ENCODE peak calls at places on chromosomes 11 and 22, in eight cellular contexts. C is ovary; K is CD4-positive, alpha-beta memory T cell; T is PC-3; V is skeletal muscle cell; Q is iPS DF 6.9; H is CD4-positive, CD25-positive, alpha-beta regulatory T cell; M is HFF-Myc. A is an unnamed sample.

GRCh38 chr11:113113801-113114451 is 152.7 kb downstream of the NCAM1 start:
- DNase-seq in C (no peak), K (no peak), T (no peak), V (no peak), Q (no peak), H (no peak), M (no peak), A (no peak)

GRCh38 chr22:46072030-46072881 is 78.1 kb upstream of the PPARA start:
- DNase-seq in C (no peak), K (no peak), T (peak; percentile 33), V (no peak), Q (no peak), H (peak; percentile 6), M (no peak), A (no peak)

GRCh38 chr22:35539910-35540599 is 576 bp upstream of the RASD2 start:
- DNase-seq in C (peak; percentile 83), K (peak; percentile 49), T (peak; percentile 45), V (no peak), Q (no peak), H (peak; percentile 56), M (no peak), A (peak; percentile 41)

GRCh38 chr11:76918941-76919386 is 58.2 kb downstream of the ACER3 start:
- DNase-seq in C (no peak), K (no peak), T (peak; percentile 82), V (peak; percentile 20), Q (no peak), H (peak; percentile 17), M (peak; percentile 37), A (no peak)

GRCh38 chr11:4511267-4511666 is 28.8 kb downstream of the OR52K1 start:
- DNase-seq in C (peak; percentile 27), K (no peak), T (no peak), V (no peak), Q (no peak), H (no peak), M (no peak), A (no peak)

GRCh38 chr11:98423933-98424332 is 596.8 kb upstream of the CNTN5 start:
- DNase-seq in C (no peak), K (no peak), T (no peak), V (no peak), Q (no peak), H (no peak), M (no peak), A (no peak)

GRCh38 chr22:24592846-24593809 is at the start of gene LRRC75B:
- DNase-seq in C (peak; percentile 95), K (no peak), T (peak; percentile 64), V (peak; percentile 60), Q (peak; percentile 58), H (no peak), M (peak; percentile 24), A (no peak)

GRCh38 chr11:86577663-86578636 is 94.5 kb downstream of the ME3 start:
- DNase-seq in C (peak; percentile 60), K (no peak), T (peak; percentile 88), V (peak; percentile 85), Q (no peak), H (no peak), M (peak; percentile 62), A (no peak)

GRCh38 chr11:77126861-77127673 is 979 bp upstream of the MYO7A start:
- DNase-seq in C (peak; percentile 84), K (no peak), T (peak; percentile 50), V (no peak), Q (peak; percentile 35), H (peak; percentile 55), M (no peak), A (peak; percentile 34)

GRCh38 chr11:63518548-63518947 is 12.7 kb downstream of the LGALS12 start:
- DNase-seq in C (no peak), K (no peak), T (peak; percentile 57), V (no peak), Q (no peak), H (peak; percentile 36), M (no peak), A (no peak)

GRCh38 chr11:19458721-19459120 is 218.0 kb upstream of the E2F8 start:
- DNase-seq in C (no peak), K (no peak), T (no peak), V (no peak), Q (no peak), H (no peak), M (no peak), A (no peak)

GRCh38 chr22:32603651-32604540 is 129.3 kb downstream of the FBXO7 start:
- DNase-seq in C (no peak), K (no peak), T (no peak), V (no peak), Q (no peak), H (no peak), M (no peak), A (no peak)

GRCh38 chr11:95508219-95508880 is 277.3 kb upstream of the SESN3 start:
- DNase-seq in C (no peak), K (no peak), T (no peak), V (peak; percentile 61), Q (no peak), H (no peak), M (no peak), A (no peak)

GRCh38 chr11:124481365-124482323 is 36.1 kb upstream of the OR8B8 start:
- DNase-seq in C (no peak), K (no peak), T (peak; percentile 57), V (peak; percentile 33), Q (peak; percentile 5), H (no peak), M (no peak), A (no peak)

GRCh38 chr11:129946256-129946655 is 50.9 kb upstream of the NFRKB start:
- DNase-seq in C (no peak), K (no peak), T (no peak), V (no peak), Q (no peak), H (no peak), M (no peak), A (no peak)

GRCh38 chr11:102666331-102666957 is 39.1 kb downstream of the MMP27 start:
- DNase-seq in C (no peak), K (no peak), T (peak; percentile 79), V (no peak), Q (no peak), H (peak; percentile 29), M (no peak), A (no peak)

GRCh38 chr22:18970948-18971315 is 34.8 kb upstream of the PRODH start:
- DNase-seq in C (no peak), K (no peak), T (no peak), V (no peak), Q (no peak), H (no peak), M (no peak), A (no peak)

GRCh38 chr22:35914665-35915476 is 113.8 kb downstream of the RBFOX2 start:
- DNase-seq in C (no peak), K (no peak), T (peak; percentile 89), V (peak; percentile 74), Q (peak; percentile 82), H (no peak), M (peak; percentile 91), A (no peak)

GRCh38 chr11:131746201-131746600 is 375.8 kb downstream of the NTM start:
- DNase-seq in C (no peak), K (no peak), T (no peak), V (no peak), Q (no peak), H (no peak), M (no peak), A (no peak)

GRCh38 chr22:23522642-23523251 is 57.3 kb downstream of the IGLL1 start:
- DNase-seq in C (peak; percentile 69), K (no peak), T (peak; percentile 5), V (no peak), Q (no peak), H (no peak), M (no peak), A (no peak)

GRCh38 chr22:42947211-42947990 is 67.5 kb downstream of the PACSIN2 start:
- DNase-seq in C (no peak), K (no peak), T (peak; percentile 72), V (no peak), Q (no peak), H (no peak), M (no peak), A (no peak)

GRCh38 chr11:69525516-69526452 is 44.3 kb downstream of the LINC01488 start:
- DNase-seq in C (no peak), K (no peak), T (no peak), V (no peak), Q (no peak), H (no peak), M (no peak), A (no peak)

GRCh38 chr22:49964136-49964492 is 3.5 kb downstream of the PIM3 start:
- DNase-seq in C (peak; percentile 44), K (peak; percentile 51), T (no peak), V (no peak), Q (no peak), H (no peak), M (no peak), A (no peak)

GRCh38 chr11:133724116-133724515 is 121.2 kb downstream of the SPATA19 start:
- DNase-seq in C (no peak), K (no peak), T (no peak), V (no peak), Q (no peak), H (no peak), M (no peak), A (no peak)
- H3K4me3 ChIP-seq in C (no peak overlapping the region), K (no peak overlapping the region), T (no peak overlapping the region), V (no peak overlapping the region), Q (no peak overlapping the region), H (no peak overlapping the region), M (no peak overlapping the region), A (no peak overlapping the region)

GRCh38 chr11:17418437-17418836 is 30.0 kb upstream of the KCNJ11 start:
- DNase-seq in C (no peak), K (no peak), T (no peak), V (no peak), Q (no peak), H (no peak), M (no peak), A (no peak)
- H3K4me3 ChIP-seq in C (no peak overlapping the region), K (no peak overlapping the region), T (no peak overlapping the region), V (no peak overlapping the region), Q (no peak overlapping the region), H (no peak overlapping the region), M (no peak overlapping the region), A (no peak overlapping the region)

DNA sequence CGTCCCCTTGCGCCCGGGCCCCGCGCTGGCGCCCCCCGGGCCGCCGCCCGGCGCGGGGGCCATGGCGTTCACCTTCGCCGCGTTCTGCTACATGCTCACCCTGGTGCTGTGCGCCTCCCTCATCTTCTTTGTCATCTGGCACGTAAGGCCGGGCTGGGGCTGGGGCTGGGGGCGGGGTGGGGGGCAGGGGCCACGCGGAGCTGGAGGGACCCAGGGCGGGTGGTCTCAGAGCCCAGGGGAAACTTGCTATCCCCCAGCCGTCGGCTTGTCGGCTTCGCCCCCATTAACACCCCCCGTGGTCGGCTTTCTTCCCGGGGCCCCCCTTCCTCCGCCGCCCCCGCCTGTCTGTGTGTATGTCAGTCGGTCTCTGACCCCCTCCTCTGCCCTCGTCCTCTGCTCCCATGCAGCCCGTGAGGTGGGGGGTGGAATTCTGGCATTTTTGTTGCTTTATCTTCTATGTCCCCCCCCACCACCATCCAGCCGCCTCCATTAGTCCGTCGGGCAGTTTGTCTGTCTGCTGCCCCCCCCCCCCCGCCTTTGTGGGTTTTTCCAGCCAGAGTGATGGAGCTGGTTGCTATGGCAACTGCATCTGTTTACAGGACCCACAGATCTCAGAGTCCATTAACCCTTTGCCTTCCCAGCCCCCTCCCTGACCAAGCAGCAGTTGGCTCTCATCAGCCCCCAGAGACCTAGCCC is 569 bp downstream of the CNIH2 start:
- DNase-seq in C (peak; percentile 42), K (peak; percentile 65), T (peak; percentile 18), V (no peak), Q (no peak), H (no peak), M (no peak), A (no peak)
- H3K4me3 ChIP-seq in C (peak overlapping the region; percentile 34), K (no peak overlapping the region), T (no peak overlapping the region), V (peak overlapping the region; percentile 38), Q (peak overlapping the region; percentile 54), H (no peak overlapping the region), M (no peak overlapping the region), A (no peak overlapping the region)

GRCh38 chr11:120257346-120257745 is 17.4 kb downstream of the POU2F3 start:
- DNase-seq in C (no peak), K (no peak), T (no peak), V (no peak), Q (no peak), H (no peak), M (no peak), A (no peak)
- H3K4me3 ChIP-seq in C (no peak overlapping the region), K (no peak overlapping the region), T (no peak overlapping the region), V (no peak overlapping the region), Q (no peak overlapping the region), H (no peak overlapping the region), M (no peak overlapping the region), A (no peak overlapping the region)